ENCODE peak calls at places on chromosome 3, in six cellular contexts. O is NB4, J is fibroblast of mammary gland, Y is hepatocyte, N is AG10803, K is left ventricle myocardium inferior. U is an unnamed sample.

GRCh38 chr3:183966361-183966791 is 51.3 kb downstream of the ABCC5 start:
- DNase-seq in O (no peak), J (no peak), Y (peak; percentile 23), N (no peak), K (no peak), U (no peak)

GRCh38 chr3:188796122-188796631 is 375.6 kb upstream of the TPRG1 start:
- DNase-seq in O (peak; percentile 23), J (peak; percentile 98), Y (peak; percentile 43), N (peak; percentile 98), K (no peak), U (peak; percentile 2)

GRCh38 chr3:129461022-129461421 is 21.0 kb downstream of the IFT122 start:
- DNase-seq in O (no peak), J (peak; percentile 91), Y (no peak), N (peak; percentile 77), K (no peak), U (no peak)

GRCh38 chr3:184354121-184354728 is 7.2 kb downstream of the CLCN2 start:
- DNase-seq in O (peak; percentile 52), J (no peak), Y (peak; percentile 66), N (no peak), K (no peak), U (no peak)

GRCh38 chr3:194540268-194540937 is 53.6 kb upstream of the ATP13A3 start:
- DNase-seq in O (peak; percentile 45), J (peak; percentile 41), Y (no peak), N (peak; percentile 60), K (peak; percentile 32), U (no peak)

GRCh38 chr3:57661404-57661803 is 31.5 kb downstream of the DENND6A start:
- DNase-seq in O (no peak), J (no peak), Y (no peak), N (no peak), K (no peak), U (no peak)

GRCh38 chr3:169754711-169755110 is 10.1 kb downstream of the TERC start:
- DNase-seq in O (no peak), J (no peak), Y (no peak), N (no peak), K (no peak), U (no peak)

GRCh38 chr3:29156071-29156715 is 124.7 kb upstream of the RBMS3 start:
- DNase-seq in O (no peak), J (no peak), Y (no peak), N (no peak), K (no peak), U (no peak)

GRCh38 chr3:89179355-89179997 is 72.1 kb downstream of the EPHA3 start:
- DNase-seq in O (no peak), J (peak; percentile 11), Y (no peak), N (peak; percentile 2), K (no peak), U (no peak)

GRCh38 chr3:36257117-36257516 is 123.2 kb upstream of the STAC start:
- DNase-seq in O (no peak), J (no peak), Y (peak; percentile 9), N (no peak), K (no peak), U (no peak)

GRCh38 chr3:196789773-196790419 is 50.2 kb downstream of the PAK2 start:
- DNase-seq in O (no peak), J (no peak), Y (no peak), N (no peak), K (no peak), U (no peak)

GRCh38 chr3:66452247-66453040 is 48.4 kb downstream of the LRIG1 start:
- DNase-seq in O (no peak), J (no peak), Y (no peak), N (peak; percentile 53), K (peak; percentile 40), U (no peak)

GRCh38 chr3:11212301-11212613 is 58.0 kb downstream of the HRH1 start:
- DNase-seq in O (no peak), J (peak; percentile 72), Y (no peak), N (peak; percentile 80), K (no peak), U (no peak)

GRCh38 chr3:183163563-183163962 is 1.0 kb upstream of the LAMP3 start:
- DNase-seq in O (no peak), J (no peak), Y (no peak), N (no peak), K (no peak), U (no peak)

GRCh38 chr3:11655188-11655928 is 11.6 kb upstream of the VGLL4 start:
- DNase-seq in O (peak; percentile 46), J (no peak), Y (no peak), N (no peak), K (no peak), U (no peak)

DNA sequence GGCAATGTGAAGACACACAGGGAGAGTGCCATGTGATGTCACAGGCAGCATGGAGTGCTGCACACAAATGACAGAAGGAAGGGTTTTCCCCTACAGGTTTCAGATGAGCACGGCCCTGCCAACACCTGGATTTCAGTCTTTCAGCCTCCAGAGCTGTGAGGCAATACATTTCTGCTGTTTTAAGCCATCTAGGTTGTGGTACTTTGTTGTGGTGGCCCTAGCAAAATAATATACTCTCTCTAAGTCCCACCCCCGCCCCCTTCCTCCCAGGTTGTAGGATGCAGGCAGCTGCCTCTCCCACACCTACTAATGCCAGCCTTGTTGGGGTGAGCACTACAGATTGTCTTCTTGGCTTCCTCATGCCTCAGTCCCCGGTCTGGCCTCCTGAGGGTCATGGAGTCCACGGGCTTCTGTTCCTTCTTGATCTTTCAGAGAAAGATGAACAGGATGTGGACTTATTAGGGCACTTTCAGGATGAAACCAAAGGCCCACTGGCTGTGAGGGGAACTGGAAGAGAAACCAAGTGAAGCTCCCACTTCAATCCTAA is 180.0 kb downstream of the CD47 start:
- DNase-seq in O (no peak), J (no peak), Y (no peak), N (no peak), K (no peak), U (peak; percentile 44)
- TF ChIP-seq CTCF in O (no peak), J (no peak), Y (no peak), N (no peak), K (no peak), U (no peak)

GRCh38 chr3:13283877-13284264 is 136.3 kb downstream of the NUP210 start:
- DNase-seq in O (no peak), J (no peak), Y (no peak), N (no peak), K (no peak), U (no peak)

GRCh38 chr3:13282986-13283876 is 136.9 kb downstream of the NUP210 start:
- DNase-seq in O (peak; percentile 71), J (no peak), Y (peak; percentile 52), N (no peak), K (no peak), U (no peak)

GRCh38 chr3:13281657-13282527 is 138.2 kb downstream of the NUP210 start:
- DNase-seq in O (peak; percentile 53), J (no peak), Y (no peak), N (no peak), K (peak; percentile 63), U (no peak)

GRCh38 chr3:13280856-13281656 is 139.1 kb downstream of the NUP210 start:
- DNase-seq in O (peak; percentile 55), J (no peak), Y (no peak), N (no peak), K (no peak), U (no peak)

GRCh38 chr3:13282528-13282985 is 137.6 kb downstream of the NUP210 start:
- DNase-seq in O (peak; percentile 54), J (no peak), Y (peak; percentile 38), N (no peak), K (no peak), U (no peak)
- H3K4me3 ChIP-seq in O (no peak overlapping the region), J (no peak overlapping the region), Y (no peak overlapping the region), N (no peak overlapping the region), K (peak overlapping the region; percentile 71), U (no peak overlapping the region)

DNA sequence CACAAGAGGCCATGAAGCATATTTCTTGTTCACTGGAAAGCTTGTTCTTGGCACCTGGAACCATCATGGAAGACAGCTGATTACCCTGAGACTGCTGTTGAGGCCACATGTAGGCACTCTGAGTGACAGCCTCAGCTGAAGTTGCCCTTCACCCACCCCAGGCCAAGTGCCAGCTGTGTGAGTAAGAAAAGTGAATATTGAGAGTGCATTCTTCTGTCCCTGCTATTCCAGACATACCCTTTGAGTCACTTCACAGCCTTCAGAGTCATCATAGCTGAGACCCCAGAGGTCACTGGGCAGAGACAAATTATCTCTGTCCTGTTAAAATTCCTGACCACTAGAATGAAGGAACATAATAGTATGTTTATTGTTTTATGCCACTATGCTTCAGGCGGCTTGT is 79.6 kb downstream of the NFKBIZ start:
- DNase-seq in O (no peak), J (peak; percentile 73), Y (no peak), N (peak; percentile 47), K (no peak), U (no peak)
- TF ChIP-seq CTCF in O (no peak), J (no peak), Y (no peak), N (no peak), K (no peak), U (no peak)

DNA sequence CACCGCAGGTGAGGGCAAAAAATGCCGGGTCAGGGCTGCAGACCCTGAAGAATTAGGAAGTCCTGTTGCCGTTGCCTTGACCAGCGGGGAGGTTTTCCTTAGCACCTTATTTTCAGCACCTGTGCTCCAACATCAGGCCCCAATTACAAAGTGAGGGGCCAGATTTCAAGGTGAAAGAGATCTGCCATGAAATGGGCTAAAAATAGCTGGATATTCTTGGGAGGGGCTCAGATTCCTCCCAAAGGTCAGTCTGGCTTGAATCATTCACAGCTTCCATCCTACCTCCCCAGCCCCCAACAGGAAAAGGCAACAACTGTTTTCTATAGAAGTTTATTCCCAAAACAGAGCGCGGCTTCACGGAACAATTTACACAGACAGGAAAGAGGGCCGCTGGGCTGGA is 888 bp upstream of the SLC26A6 start:
- DNase-seq in O (no peak), J (no peak), Y (no peak), N (no peak), K (no peak), U (no peak)
- H3K4me3 ChIP-seq in O (peak overlapping the region; percentile 67), J (peak overlapping the region; percentile 82), Y (peak overlapping the region; percentile 35), N (peak overlapping the region; percentile 84), K (peak overlapping the region; percentile 98), U (peak overlapping the region; percentile 89)

DNA sequence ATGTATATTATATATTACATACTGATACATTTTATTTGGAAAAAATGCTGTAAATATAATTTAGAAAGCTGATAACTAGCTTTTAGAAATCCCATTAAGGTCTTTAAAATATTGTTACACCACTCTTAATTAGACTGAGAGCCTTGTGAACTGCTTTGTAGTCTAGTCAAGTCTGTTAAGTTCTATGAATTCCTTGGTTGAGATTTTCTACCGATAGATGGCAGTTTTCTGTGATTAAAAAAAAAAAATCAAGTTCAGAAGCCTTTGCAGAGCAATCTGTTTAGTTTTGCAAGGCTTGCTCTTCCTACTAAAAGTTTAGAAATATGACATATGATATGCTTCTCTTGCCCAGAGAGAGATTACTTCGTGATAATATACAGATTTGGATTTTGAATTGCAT is 60.4 kb upstream of the SLITRK3 start:
- DNase-seq in O (no peak), J (no peak), Y (no peak), N (no peak), K (no peak), U (no peak)
- TF ChIP-seq CTCF in O (no peak), J (peak; percentile 21), Y (peak; percentile 22), N (no peak), K (no peak), U (no peak)

GRCh38 chr3:15982667-15983145 is 184.9 kb upstream of the ANKRD28 start:
- DNase-seq in O (no peak), J (peak; percentile 97), Y (no peak), N (peak; percentile 96), K (peak; percentile 27), U (no peak)
- H3K4me3 ChIP-seq in O (no peak overlapping the region), J (peak overlapping the region; percentile 2), Y (no peak overlapping the region), N (peak overlapping the region; percentile 53), K (peak overlapping the region; percentile 49), U (no peak overlapping the region)